ENCODE peak calls at places on chromosomes 12 and 14, in six cellular contexts. G is H1, F is H9, C is IMR-90, A is neuronal stem cell, L is trophoblast cell. J is an unnamed sample.

GRCh38 chr12:85182699-85183098 is 97.3 kb upstream of the ALX1 start:
- DNase-seq in G (no peak), F (no peak), C (no peak), A (no peak), L (no peak), J (no peak)

GRCh38 chr14:23068792-23069412 is 11.6 kb upstream of the CDH24 start:
- DNase-seq in G (peak), F (peak), C (peak), A (peak), L (peak), J (peak)

GRCh38 chr12:94263905-94264655 is 115.7 kb downstream of the PLXNC1 start:
- DNase-seq in G (peak), F (peak), C (no peak), A (no peak), L (no peak), J (no peak)

GRCh38 chr12:54041097-54041690 is 8.3 kb downstream of the HOXC5 start:
- DNase-seq in G (no peak), F (no peak), C (no peak), A (no peak), L (no peak), J (no peak)

GRCh38 chr14:63641473-63642228 is at the start of gene WDR89:
- DNase-seq in G (peak), F (peak), C (peak), A (peak), L (peak), J (peak)

GRCh38 chr12:123047289-123047688 is 66.8 kb downstream of the ARL6IP4 start:
- DNase-seq in G (no peak), F (no peak), C (no peak), A (no peak), L (no peak), J (no peak)

GRCh38 chr14:22185191-22185590 is 403.8 kb downstream of the DAD1 start:
- DNase-seq in G (no peak), F (no peak), C (peak), A (no peak), L (no peak), J (peak)

GRCh38 chr12:12449533-12450025 is 92.7 kb downstream of the BORCS5 start:
- DNase-seq in G (no peak), F (no peak), C (peak), A (no peak), L (peak), J (peak)

GRCh38 chr12:84599539-84599938 is 313.1 kb downstream of the SLC6A15 start:
- DNase-seq in G (no peak), F (no peak), C (no peak), A (no peak), L (peak), J (peak)

GRCh38 chr14:83816755-83817154 is 1713.2 kb upstream of the FLRT2 start:
- DNase-seq in G (no peak), F (no peak), C (peak), A (no peak), L (peak), J (peak)

GRCh38 chr12:32365473-32366064 is 33.8 kb upstream of the FGD4 start:
- DNase-seq in G (peak), F (peak), C (peak), A (peak), L (peak), J (peak)

GRCh38 chr12:112503521-112503920 is 84.8 kb downstream of the PTPN11 start:
- DNase-seq in G (no peak), F (no peak), C (no peak), A (no peak), L (no peak), J (no peak)

GRCh38 chr14:76775159-76775694 is 14.0 kb downstream of the VASH1 start:
- DNase-seq in G (no peak), F (peak), C (no peak), A (no peak), L (no peak), J (no peak)

GRCh38 chr14:64201931-64202330 is 92.2 kb downstream of the ESR2 start:
- DNase-seq in G (no peak), F (no peak), C (no peak), A (no peak), L (no peak), J (no peak)

GRCh38 chr14:22265319-22266140 is 323.5 kb downstream of the DAD1 start:
- DNase-seq in G (no peak), F (no peak), C (peak), A (no peak), L (peak), J (peak)

GRCh38 chr12:72072613-72073212 is 134.1 kb downstream of the TPH2 start:
- DNase-seq in G (no peak), F (no peak), C (no peak), A (no peak), L (no peak), J (peak)

GRCh38 chr12:23029185-23029584 is 404.2 kb downstream of the ETNK1 start:
- DNase-seq in G (no peak), F (no peak), C (no peak), A (no peak), L (no peak), J (no peak)

GRCh38 chr12:54549774-54550451 is 512 bp downstream of the PDE1B start:
- DNase-seq in G (no peak), F (no peak), C (no peak), A (no peak), L (no peak), J (no peak)

GRCh38 chr12:66962316-66962715 is 283.4 kb upstream of the GRIP1 start:
- DNase-seq in G (no peak), F (no peak), C (no peak), A (no peak), L (no peak), J (no peak)

GRCh38 chr12:13152281-13152680 is 44.2 kb upstream of the EMP1 start:
- DNase-seq in G (no peak), F (no peak), C (no peak), A (no peak), L (no peak), J (no peak)

GRCh38 chr14:99277534-99277933 is 5.5 kb upstream of the BCL11B start:
- DNase-seq in G (no peak), F (no peak), C (no peak), A (no peak), L (no peak), J (no peak)

GRCh38 chr12:80472912-80473500 is 29.0 kb downstream of the PTPRQ start:
- DNase-seq in G (no peak), F (no peak), C (peak), A (peak), L (peak), J (peak)

GRCh38 chr12:34401659-34402227 is 379.4 kb downstream of the ALG10 start:
- DNase-seq in G (no peak), F (no peak), C (no peak), A (no peak), L (no peak), J (no peak)

GRCh38 chr14:36451346-36452065 is 68.5 kb downstream of the NKX2-1 start:
- DNase-seq in G (no peak), F (no peak), C (no peak), A (no peak), L (no peak), J (no peak)

GRCh38 chr14:96584199-96584906 is 82.2 kb downstream of the PAPOLA start:
- DNase-seq in G (peak), F (peak), C (no peak), A (peak), L (peak), J (peak)

GRCh38 chr14:61326847-61327246 is 5.5 kb downstream of the PRKCH start:
- DNase-seq in G (no peak), F (peak), C (no peak), A (no peak), L (no peak), J (no peak)

GRCh38 chr12:126354633-126355032 is 1289.4 kb downstream of the AACS start:
- DNase-seq in G (no peak), F (no peak), C (no peak), A (no peak), L (no peak), J (no peak)

GRCh38 chr14:88168498-88169165 is 154.4 kb downstream of the KCNK10 start:
- DNase-seq in G (no peak), F (peak), C (peak), A (no peak), L (peak), J (peak)

GRCh38 chr12:107359382-107359781 is 266.0 kb upstream of the CRY1 start:
- DNase-seq in G (no peak), F (no peak), C (peak), A (no peak), L (peak), J (no peak)

DNA sequence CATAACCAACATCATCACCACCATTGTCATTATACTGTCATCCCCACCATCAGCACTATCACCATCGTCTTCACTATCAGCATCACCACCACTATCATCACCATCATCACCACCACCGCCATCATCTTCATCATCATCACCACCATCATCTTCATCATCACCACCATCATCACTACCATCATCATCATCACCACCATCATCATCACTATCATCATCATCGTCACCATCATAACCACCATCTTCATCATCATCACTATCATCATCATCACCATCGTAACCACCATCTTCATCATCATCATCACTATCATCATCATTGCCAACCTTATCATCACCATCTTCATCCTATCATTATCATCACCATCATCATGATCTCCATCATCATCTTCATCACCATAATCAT is 39.0 kb downstream of the SVOP start:
- DNase-seq in G (no peak), F (no peak), C (no peak), A (no peak), L (no peak), J (no peak)
- H4K91ac ChIP-seq in G (no peak), F (no peak), C (no peak), A (no peak), L (no peak), J (no peak)

GRCh38 chr12:56104815-56105476 is 587 bp downstream of the PA2G4 start:
- DNase-seq in G (no peak), F (no peak), C (no peak), A (no peak), L (peak), J (peak)
- H4K91ac ChIP-seq in G (peak), F (no peak), C (peak), A (peak), L (peak), J (no peak)

GRCh38 chr12:131941987-131942341 is 7.8 kb upstream of the EP400 start:
- DNase-seq in G (no peak), F (no peak), C (no peak), A (no peak), L (no peak), J (no peak)
- H4K91ac ChIP-seq in G (no peak), F (no peak), C (no peak), A (no peak), L (no peak), J (no peak)

GRCh38 chr12:52260351-52261210 is 13.9 kb upstream of the KRT86 start:
- DNase-seq in G (no peak), F (no peak), C (peak), A (no peak), L (no peak), J (no peak)
- H4K91ac ChIP-seq in G (no peak), F (no peak), C (no peak), A (no peak), L (no peak), J (no peak)

GRCh38 chr14:31543969-31544799 is 17.0 kb upstream of the NUBPL start:
- DNase-seq in G (no peak), F (no peak), C (peak), A (no peak), L (no peak), J (peak)

GRCh38 chr14:31541702-31542101 is 19.5 kb upstream of the NUBPL start:
- DNase-seq in G (no peak), F (no peak), C (no peak), A (no peak), L (peak), J (no peak)

GRCh38 chr14:31550589-31550988 is 10.6 kb upstream of the NUBPL start:
- DNase-seq in G (no peak), F (no peak), C (no peak), A (no peak), L (no peak), J (no peak)

GRCh38 chr14:31549817-31550216 is 11.4 kb upstream of the NUBPL start:
- DNase-seq in G (no peak), F (no peak), C (no peak), A (no peak), L (no peak), J (no peak)

DNA sequence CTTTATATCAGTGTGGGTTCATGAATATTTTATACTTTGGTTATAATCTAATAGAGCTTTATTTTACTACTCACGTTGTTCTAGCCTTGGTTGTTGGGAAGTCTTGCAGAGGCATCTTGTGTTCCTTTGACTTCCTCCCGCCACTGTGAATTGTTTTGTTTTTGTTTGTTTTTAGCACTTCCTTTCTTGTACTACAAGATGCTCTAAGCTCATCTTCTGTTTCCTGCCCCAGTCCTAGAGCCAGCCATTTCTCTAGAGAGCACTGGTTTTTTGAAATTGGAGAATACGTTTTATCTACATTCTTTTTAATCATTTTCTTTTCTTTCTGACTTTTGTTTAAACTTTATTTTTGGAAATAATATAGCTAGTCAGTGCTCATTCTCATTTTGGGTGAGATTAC is 15.9 kb upstream of the NUBPL start:
- DNase-seq in G (no peak), F (no peak), C (no peak), A (no peak), L (no peak), J (no peak)
- H4K91ac ChIP-seq in G (no peak), F (no peak), C (no peak), A (no peak), L (no peak), J (no peak)

DNA sequence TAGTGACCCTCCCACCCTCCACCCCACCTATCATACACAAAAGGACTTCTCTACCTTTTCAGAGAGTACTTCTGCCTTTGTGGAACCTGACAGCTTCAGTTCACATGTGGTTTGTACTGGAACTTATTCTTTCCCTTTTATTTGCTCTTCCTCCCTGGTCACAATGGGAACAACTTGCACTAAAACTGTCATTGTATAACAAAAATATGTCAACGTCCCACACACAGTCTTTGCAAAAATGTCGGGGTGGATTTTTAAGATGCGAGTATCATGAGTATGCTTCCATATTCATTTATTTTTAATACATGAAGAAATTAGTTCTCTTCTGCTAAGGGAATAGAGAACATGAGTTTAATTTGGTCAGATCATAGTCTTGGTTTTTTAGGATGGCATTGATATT is 45.6 kb upstream of the NELL2 start:
- DNase-seq in G (no peak), F (no peak), C (no peak), A (no peak), L (no peak), J (no peak)
- H4K91ac ChIP-seq in G (no peak), F (no peak), C (no peak), A (no peak), L (no peak), J (no peak)

GRCh38 chr12:64616221-64616620 is 5.9 kb downstream of the RASSF3 start:
- DNase-seq in G (no peak), F (no peak), C (peak), A (no peak), L (no peak), J (no peak)
- H4K91ac ChIP-seq in G (no peak), F (no peak), C (no peak), A (no peak), L (no peak), J (no peak)

DNA sequence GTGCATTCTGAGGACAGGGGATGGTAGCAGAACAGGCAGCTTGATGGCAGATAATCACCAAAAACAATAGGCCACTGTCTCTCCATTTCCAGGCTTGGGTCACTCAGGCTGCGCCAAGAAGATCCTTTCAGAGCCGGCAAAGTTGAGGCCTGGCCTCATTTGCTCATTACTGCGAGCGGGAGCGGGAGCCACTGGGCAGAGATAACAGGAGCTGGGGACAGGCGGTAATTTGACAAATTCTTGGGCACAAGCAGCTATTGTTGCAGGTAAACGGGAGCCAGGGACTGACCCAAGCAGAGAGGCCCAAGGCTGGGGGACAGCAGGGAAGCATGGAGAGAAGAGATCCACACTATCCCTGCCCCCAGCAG is 2.1 kb downstream of the MSI1 start:
- DNase-seq in G (no peak), F (peak), C (no peak), A (no peak), L (no peak), J (no peak)
- H4K91ac ChIP-seq in G (no peak), F (no peak), C (no peak), A (no peak), L (no peak), J (no peak)

GRCh38 chr12:132267873-132268272 is 61.5 kb downstream of the GALNT9 start:
- DNase-seq in G (no peak), F (no peak), C (no peak), A (no peak), L (no peak), J (no peak)
- H4K91ac ChIP-seq in G (peak), F (no peak), C (no peak), A (peak), L (no peak), J (peak)

GRCh38 chr14:69287096-69287991 is 27.4 kb downstream of the GALNT16 start:
- DNase-seq in G (no peak), F (peak), C (no peak), A (no peak), L (no peak), J (peak)
- H4K91ac ChIP-seq in G (no peak), F (no peak), C (no peak), A (no peak), L (no peak), J (no peak)